ENCODE peak calls at places on chromosomes 6 and 20, in six cellular contexts. S is cardiac fibroblast; H is NCI-H1417; A is stimulated activated effector memory CD8-positive, alpha-beta T cell treated with anti-CD3 and anti-CD28 coated beads, Interleukin-12 subunit alpha, Interleukin-12 subunit beta, amount 100 ng/mL, for 72 hours; V is nephron progenitor cell; P is astrocyte of the hippocampus. D is an unnamed sample.

GRCh38 chr6:128463942-128464341 is 56.5 kb downstream of the PTPRK start:
- DNase-seq in H (no peak), A (no peak), S (peak), P (peak), V (no peak), D (no peak)

GRCh38 chr6:130115036-130115435 is 96.7 kb downstream of the L3MBTL3 start:
- DNase-seq in S (no peak), V (no peak), H (no peak), A (no peak), P (no peak), D (no peak)

GRCh38 chr20:21643417-21643816 is 62.0 kb upstream of the PAX1 start:
- DNase-seq in P (no peak), S (no peak), V (no peak), H (no peak), A (no peak), D (no peak)

GRCh38 chr6:7201732-7202541 is 94.2 kb downstream of the RREB1 start:
- DNase-seq in S (no peak), A (no peak), P (no peak), V (no peak), H (no peak), D (no peak)

GRCh38 chr20:3803854-3804253 is 7.7 kb downstream of the CDC25B start:
- DNase-seq in S (no peak), P (no peak), V (no peak), H (no peak), A (no peak), D (no peak)

GRCh38 chr20:48578397-48579098 is 249.3 kb downstream of the PREX1 start:
- DNase-seq in A (no peak), V (no peak), H (no peak), P (no peak), S (no peak), D (peak)

GRCh38 chr6:148747493-148748160 is 797 bp downstream of the UST start:
- DNase-seq in H (peak), V (peak), P (peak), S (peak), A (peak), D (peak)

GRCh38 chr6:21500894-21501293 is 92.7 kb upstream of the SOX4 start:
- DNase-seq in P (no peak), A (no peak), H (peak), V (no peak), S (no peak), D (peak)

GRCh38 chr6:44594471-44594870 is 207.0 kb downstream of the CDC5L start:
- DNase-seq in A (no peak), V (peak), P (peak), S (no peak), H (no peak), D (no peak)

GRCh38 chr6:15256538-15257222 is 10.8 kb downstream of the JARID2 start:
- DNase-seq in H (no peak), P (no peak), S (no peak), V (no peak), A (no peak), D (no peak)

GRCh38 chr6:162637317-162637716 is 90.2 kb downstream of the PRKN start:
- DNase-seq in V (no peak), H (no peak), S (no peak), A (no peak), P (no peak), D (no peak)

GRCh38 chr20:22560817-22561216 is 23.6 kb downstream of the FOXA2 start:
- DNase-seq in S (no peak), H (no peak), V (peak), A (no peak), P (no peak), D (no peak)

GRCh38 chr6:43075791-43076092 is 372 bp upstream of the PTK7 start:
- DNase-seq in A (no peak), V (no peak), S (no peak), P (no peak), H (no peak), D (no peak)

GRCh38 chr20:35788796-35789195 is 17.0 kb downstream of the PHF20 start:
- DNase-seq in A (no peak), P (no peak), H (peak), V (no peak), S (no peak), D (no peak)

GRCh38 chr6:137452331-137452894 is 41.8 kb downstream of the OLIG3 start:
- DNase-seq in A (no peak), H (no peak), P (no peak), S (no peak), V (no peak), D (no peak)

GRCh38 chr20:46088409-46089075 is 1.2 kb downstream of the NCOA5 start:
- DNase-seq in H (no peak), V (no peak), A (no peak), P (peak), S (peak), D (peak)

GRCh38 chr20:5170341-5170740 is 43.5 kb downstream of the CDS2 start:
- DNase-seq in H (no peak), A (no peak), P (no peak), S (no peak), V (no peak), D (no peak)

GRCh38 chr6:100464910-100465700 is at the start of gene SIM1:
- DNase-seq in S (peak), V (peak), P (peak), H (no peak), A (no peak), D (peak)

GRCh38 chr6:132464538-132465256 is 48.2 kb downstream of the STX7 start:
- DNase-seq in S (no peak), H (no peak), A (no peak), V (no peak), P (peak), D (no peak)

GRCh38 chr6:33073431-33073871 is at the start of gene HLA-DPA1:
- DNase-seq in P (peak), A (peak), V (no peak), S (peak), H (no peak), D (peak)

GRCh38 chr6:150203871-150204545 is 61.2 kb downstream of the PPP1R14C start:
- DNase-seq in H (no peak), P (no peak), S (no peak), A (no peak), V (no peak), D (no peak)

GRCh38 chr6:13762648-13763441 is 51.2 kb upstream of the RANBP9 start:
- DNase-seq in H (no peak), A (peak), S (peak), P (peak), V (no peak), D (no peak)

GRCh38 chr6:44672086-44672485 is 284.6 kb downstream of the CDC5L start:
- DNase-seq in P (no peak), V (no peak), A (no peak), H (no peak), S (peak), D (no peak)

GRCh38 chr6:144036064-144036873 is 28.2 kb upstream of the PLAGL1 start:
- DNase-seq in V (no peak), S (peak), A (no peak), H (no peak), P (no peak), D (no peak)

GRCh38 chr6:86825436-86825835 is 111.9 kb upstream of the HTR1E start:
- DNase-seq in P (no peak), A (no peak), V (no peak), S (no peak), H (no peak), D (no peak)

GRCh38 chr20:8079976-8080375 is 52.1 kb upstream of the PLCB1 start:
- DNase-seq in A (no peak), S (no peak), P (no peak), V (no peak), H (no peak), D (no peak)

GRCh38 chr20:53887973-53888372 is 182.4 kb downstream of the BCAS1 start:
- DNase-seq in V (no peak), S (no peak), H (no peak), P (no peak), A (no peak), D (no peak)

GRCh38 chr6:139376054-139376355 is 1.6 kb upstream of the CITED2 start:
- DNase-seq in P (peak), A (no peak), S (peak), V (no peak), H (no peak), D (no peak)

GRCh38 chr20:20568604-20569205 is 143.7 kb downstream of the RALGAPA2 start:
- DNase-seq in P (peak), H (peak), V (peak), A (no peak), S (peak), D (peak)

GRCh38 chr6:93580441-93580840 is 161.1 kb upstream of the EPHA7 start:
- DNase-seq in A (no peak), P (no peak), V (peak), S (no peak), H (no peak), D (no peak)

GRCh38 chr20:25211273-25211672 is 15.8 kb downstream of the ENTPD6 start:
- DNase-seq in A (no peak), P (no peak), V (no peak), S (no peak), H (no peak), D (no peak)

GRCh38 chr6:159068904-159069578 is 24.2 kb upstream of the TAGAP start:
- DNase-seq in A (no peak), V (no peak), P (no peak), S (no peak), H (no peak), D (no peak)

GRCh38 chr6:55293116-55293515 is 34.2 kb upstream of the GFRAL start:
- DNase-seq in V (no peak), S (peak), H (no peak), A (no peak), P (peak), D (peak)

GRCh38 chr20:19893356-19893755 is 123.8 kb upstream of the NAA20 start:
- DNase-seq in P (no peak), S (no peak), A (no peak), H (no peak), V (no peak), D (no peak)

GRCh38 chr6:398558-399078 is 7.1 kb downstream of the IRF4 start:
- DNase-seq in A (no peak), H (no peak), P (no peak), V (no peak), S (no peak), D (no peak)

GRCh38 chr20:35318502-35319157 is 26.4 kb upstream of the FAM83C start:
- DNase-seq in S (peak), P (peak), H (no peak), V (no peak), A (no peak), D (no peak)

GRCh38 chr6:132298344-132298949 is 102.8 kb downstream of the MOXD1 start:
- DNase-seq in H (peak), V (peak), A (no peak), S (peak), P (peak), D (peak)

GRCh38 chr20:5061209-5061608 is 58.5 kb downstream of the PCNA start:
- DNase-seq in V (no peak), H (no peak), A (no peak), S (no peak), P (no peak), D (no peak)

GRCh38 chr6:88556663-88557062 is 390.5 kb upstream of the CNR1 start:
- DNase-seq in S (no peak), H (no peak), P (no peak), A (no peak), V (no peak), D (no peak)

D was measured in NCI-H82.